ENCODE peak calls at places on chromosome X, in eight cellular contexts. F is astrocyte of the spinal cord, L is tibial artery, N is endodermal cell, Z is keratinocyte, P is GM20000, X is brain microvascular endothelial cell, I is dorsolateral prefrontal cortex. Q is an unnamed sample.

GRCh38 chrX:150547511-150548115 is 20.8 kb upstream of the MTM1 start:
- DNase-seq in Z (no peak), P (peak; percentile 44), F (peak; percentile 37), X (peak; percentile 4), N (peak; percentile 76), I (peak; percentile 64), L (peak; percentile 58), Q (peak; percentile 56)

GRCh38 chrX:85223359-85223758 is 20.2 kb downstream of the SATL1 start:
- DNase-seq in Z (no peak), L (no peak), F (no peak), N (no peak), I (no peak), X (no peak), P (no peak), Q (no peak)

GRCh38 chrX:139203681-139204575 is 326.6 kb upstream of the F9 start:
- DNase-seq in F (no peak), P (peak; percentile 18), I (no peak), Z (no peak), X (no peak), L (no peak), N (peak; percentile 70), Q (peak; percentile 10)

GRCh38 chrX:129798888-129799287 is 19.1 kb downstream of the SASH3 start:
- DNase-seq in N (no peak), Z (no peak), X (no peak), F (no peak), I (no peak), P (no peak), L (no peak), Q (no peak)

GRCh38 chrX:105823092-105823454 is 734 bp downstream of the NRK start:
- DNase-seq in X (no peak), I (no peak), L (peak; percentile 18), N (no peak), P (no peak), F (no peak), Z (no peak), Q (no peak)

GRCh38 chrX:103063191-103063845 is 653 bp downstream of the BEX1 start:
- DNase-seq in F (peak; percentile 14), P (no peak), N (peak; percentile 81), I (peak; percentile 54), L (no peak), X (peak; percentile 32), Z (no peak), Q (no peak)

GRCh38 chrX:15751160-15751819 is 13.2 kb downstream of the CA5B start:
- DNase-seq in L (no peak), P (no peak), N (no peak), I (no peak), F (peak; percentile 72), Z (no peak), X (no peak), Q (no peak)

GRCh38 chrX:1093112-1093511 is 119.3 kb downstream of the CRLF2 start:
- DNase-seq in I (no peak), L (no peak), X (no peak), N (no peak), F (no peak), Z (no peak), P (no peak), Q (no peak)

GRCh38 chrX:85109235-85109634 is 105.6 kb downstream of the APOOL start:
- DNase-seq in P (peak; percentile 6), X (no peak), N (peak; percentile 83), L (no peak), I (no peak), F (no peak), Z (no peak), Q (peak; percentile 16)

GRCh38 chrX:29071525-29071924 is 484.3 kb downstream of the IL1RAPL1 start:
- DNase-seq in N (no peak), X (no peak), P (no peak), Z (no peak), L (no peak), F (peak; percentile 2), I (no peak), Q (no peak)

GRCh38 chrX:23637187-23637586 is 30.1 kb upstream of the PRDX4 start:
- DNase-seq in X (no peak), F (no peak), I (no peak), N (no peak), Z (no peak), P (no peak), L (no peak), Q (peak; percentile 22)

GRCh38 chrX:23631136-23631535 is 36.2 kb upstream of the PRDX4 start:
- DNase-seq in L (no peak), Z (no peak), P (no peak), I (no peak), F (no peak), X (no peak), N (no peak), Q (no peak)

GRCh38 chrX:23634181-23634580 is 33.1 kb upstream of the PRDX4 start:
- DNase-seq in F (no peak), P (peak; percentile 2), I (no peak), Z (no peak), N (no peak), X (no peak), L (no peak), Q (no peak)
- TF ChIP-seq CTCF in F (peak; percentile 15), P (no peak), I (no peak), Z (no peak), N (peak; percentile 57), X (peak; percentile 0), L (no peak), Q (no peak)

GRCh38 chrX:2627272-2627867 is 63.7 kb upstream of the CD99 start:
- DNase-seq in Z (no peak), F (peak; percentile 34), P (peak; percentile 45), X (peak; percentile 16), L (peak; percentile 24), I (no peak), N (peak; percentile 87), Q (peak; percentile 37)
- TF ChIP-seq CTCF in Z (peak; percentile 74), F (peak; percentile 68), P (peak; percentile 31), X (peak; percentile 66), L (peak; percentile 46), I (no peak), N (peak; percentile 87), Q (peak; percentile 67)

GRCh38 chrX:71650333-71650969 is 16.9 kb upstream of the LOC101059915 start:
- DNase-seq in L (no peak), F (no peak), N (no peak), I (no peak), P (peak; percentile 50), Z (no peak), X (no peak), Q (no peak)
- TF ChIP-seq CTCF in L (no peak), F (no peak), N (peak; percentile 33), I (no peak), P (peak; percentile 40), Z (no peak), X (peak; percentile 15), Q (peak; percentile 58)

DNA sequence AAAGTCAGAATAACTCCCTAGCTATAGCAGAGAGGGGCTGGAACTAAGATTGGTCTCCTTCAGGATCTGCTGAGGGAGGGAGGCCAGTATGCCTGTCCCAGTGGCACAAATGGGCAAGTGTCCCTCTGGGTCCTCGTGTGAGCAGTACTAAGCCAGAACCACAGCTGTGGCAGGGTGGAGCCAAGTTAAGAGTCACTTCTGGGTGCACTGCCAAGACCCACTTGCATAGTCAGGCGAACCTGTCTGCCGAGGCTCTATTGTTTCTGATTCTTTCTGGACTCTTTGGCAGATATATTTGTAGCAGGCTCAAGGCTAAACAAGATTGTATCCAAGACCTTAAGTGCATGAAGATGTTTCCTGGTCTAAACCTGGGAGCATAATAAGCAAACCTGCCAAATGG is 1123.7 kb upstream of the POU3F4 start:
- DNase-seq in L (no peak), X (no peak), N (no peak), I (no peak), P (no peak), Z (no peak), F (no peak), Q (no peak)
- TF ChIP-seq CTCF in L (no peak), X (no peak), N (no peak), I (no peak), P (no peak), Z (no peak), F (no peak), Q (no peak)